ENCODE peak calls at places on chromosomes 3 and 15, in eight cellular contexts. E, N, K, I, X, C, D and Y are unnamed samples.

GRCh38 chr3:61938878-61939549 is 377.6 kb downstream of the PTPRG start:
- DNase-seq in E (no peak), N (no peak), C (no peak), K (no peak), D (no peak), I (no peak), X (no peak), Y (no peak)

GRCh38 chr3:11282250-11283125 is 10.3 kb downstream of the ATG7 start:
- DNase-seq in D (peak; percentile 45), I (no peak), K (no peak), X (no peak), E (no peak), C (no peak), N (no peak), Y (no peak)

GRCh38 chr3:51375571-51375970 is 9.5 kb upstream of the MANF start:
- DNase-seq in N (no peak), K (no peak), C (no peak), X (peak; percentile 22), I (no peak), D (no peak), E (no peak), Y (no peak)

GRCh38 chr3:15585111-15585844 is 16.1 kb downstream of the HACL1 start:
- DNase-seq in K (no peak), I (no peak), N (no peak), D (peak; percentile 54), X (no peak), C (no peak), E (no peak), Y (no peak)

GRCh38 chr15:33608714-33609113 is 297.9 kb downstream of the RYR3 start:
- DNase-seq in I (peak; percentile 7), X (no peak), D (peak; percentile 6), E (no peak), C (no peak), K (no peak), N (no peak), Y (peak; percentile 30)

GRCh38 chr3:61686228-61686648 is 124.9 kb downstream of the PTPRG start:
- DNase-seq in I (no peak), N (no peak), X (no peak), E (no peak), K (no peak), D (no peak), C (no peak), Y (peak; percentile 86)

GRCh38 chr3:112585782-112586181 is 23.9 kb downstream of the SLC35A5 start:
- DNase-seq in X (no peak), K (no peak), E (no peak), D (no peak), N (no peak), I (no peak), C (no peak), Y (no peak)

GRCh38 chr3:150828997-150829396 is 66.0 kb upstream of the SIAH2 start:
- DNase-seq in D (no peak), C (no peak), K (no peak), N (no peak), I (no peak), E (no peak), X (no peak), Y (no peak)

GRCh38 chr3:102936511-102936910 is 501.7 kb downstream of the ZPLD1 start:
- DNase-seq in C (no peak), K (no peak), D (no peak), N (no peak), I (no peak), E (no peak), X (no peak), Y (no peak)

GRCh38 chr15:32828507-32829186 is 110.8 kb downstream of the GREM1 start:
- DNase-seq in C (peak; percentile 85), X (no peak), K (no peak), E (no peak), I (no peak), D (peak; percentile 96), N (no peak), Y (peak; percentile 79)

GRCh38 chr3:42827023-42827422 is 17.8 kb downstream of the ACKR2 start:
- DNase-seq in C (no peak), X (no peak), K (no peak), N (no peak), E (no peak), I (no peak), D (no peak), Y (no peak)

GRCh38 chr3:38458796-38459498 is 5.3 kb downstream of the ACVR2B start:
- DNase-seq in C (peak; percentile 34), X (no peak), I (no peak), N (no peak), K (no peak), E (peak; percentile 80), D (peak; percentile 67), Y (peak; percentile 85)

GRCh38 chr3:55899887-55900286 is 412.8 kb upstream of the WNT5A start:
- DNase-seq in C (no peak), I (no peak), E (no peak), D (no peak), N (peak; percentile 19), X (no peak), K (no peak), Y (peak; percentile 45)
- TF ChIP-seq CTCF in C (no peak), I (no peak), E (no peak), D (peak; percentile 3), N (peak; percentile 41), X (no peak), K (peak; percentile 50), Y (peak; percentile 31)

GRCh38 chr15:64356443-64357040 is 569 bp upstream of the CSNK1G1 start:
- DNase-seq in X (no peak), K (no peak), I (peak; percentile 81), C (peak; percentile 71), D (peak; percentile 91), N (no peak), E (no peak), Y (no peak)
- TF ChIP-seq CTCF in X (no peak), K (peak; percentile 65), I (no peak), C (peak; percentile 35), D (peak; percentile 45), N (no peak), E (peak; percentile 20), Y (peak; percentile 62)

GRCh38 chr3:156910022-156910421 is 83.9 kb downstream of the LEKR1 start:
- DNase-seq in X (no peak), D (no peak), N (no peak), E (no peak), I (no peak), K (no peak), C (no peak), Y (peak; percentile 1)
- TF ChIP-seq CTCF in X (no peak), D (no peak), N (no peak), E (no peak), I (no peak), K (no peak), C (no peak), Y (no peak)

GRCh38 chr3:126083913-126084514 is at the start of gene SLC41A3:
- DNase-seq in E (peak; percentile 91), C (peak; percentile 78), D (peak; percentile 62), K (peak; percentile 94), X (peak; percentile 97), N (peak; percentile 80), I (peak; percentile 94), Y (peak; percentile 78)
- TF ChIP-seq CTCF in E (peak; percentile 25), C (peak; percentile 40), D (no peak), K (peak; percentile 57), X (peak; percentile 23), N (no peak), I (peak; percentile 65), Y (peak; percentile 53)

GRCh38 chr15:57354436-57355123 is 21.7 kb upstream of the CGNL1 start:
- DNase-seq in D (no peak), X (no peak), E (no peak), I (no peak), C (no peak), K (no peak), N (no peak), Y (no peak)

GRCh38 chr15:57356636-57357035 is 19.7 kb upstream of the CGNL1 start:
- DNase-seq in X (no peak), K (no peak), N (no peak), D (no peak), E (no peak), C (peak; percentile 17), I (no peak), Y (no peak)

GRCh38 chr15:57357796-57358195 is 18.5 kb upstream of the CGNL1 start:
- DNase-seq in N (no peak), D (no peak), K (no peak), E (no peak), X (no peak), C (no peak), I (no peak), Y (no peak)

GRCh38 chr15:57355259-57355658 is 21.0 kb upstream of the CGNL1 start:
- DNase-seq in N (no peak), K (no peak), C (no peak), D (no peak), X (no peak), I (no peak), E (no peak), Y (no peak)

GRCh38 chr15:57356178-57356577 is 20.1 kb upstream of the CGNL1 start:
- DNase-seq in X (no peak), N (no peak), E (no peak), I (no peak), C (no peak), K (no peak), D (no peak), Y (no peak)
- TF ChIP-seq CTCF in X (no peak), N (no peak), E (no peak), I (no peak), C (no peak), K (no peak), D (no peak), Y (no peak)

DNA sequence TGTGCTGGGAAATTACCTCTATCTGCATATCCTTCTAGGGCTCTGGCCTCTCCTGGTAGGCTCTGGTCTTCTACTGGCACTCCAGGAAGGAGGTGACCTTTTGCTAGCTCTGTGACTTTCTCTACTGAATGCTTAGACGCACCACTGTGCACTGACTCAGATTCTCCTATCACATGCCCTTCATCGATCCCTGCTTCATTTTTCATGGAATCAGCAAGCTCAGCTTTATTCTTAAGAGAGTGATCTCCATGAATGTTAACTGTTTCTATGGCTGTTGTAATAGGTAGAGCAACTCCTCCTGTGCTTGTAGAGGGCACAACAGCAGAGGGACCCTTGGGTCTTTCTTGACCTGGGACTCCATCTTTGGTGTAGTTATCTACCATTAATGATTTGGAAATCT is 106.6 kb downstream of the MAP4 start:
- DNase-seq in D (no peak), I (no peak), E (no peak), K (no peak), N (no peak), C (no peak), X (no peak), Y (no peak)
- TF ChIP-seq CTCF in D (no peak), I (no peak), E (no peak), K (no peak), N (no peak), C (no peak), X (no peak), Y (no peak)